ENCODE peak calls at places on chromosomes 7 and 10, in six cellular contexts. C is IMR-90, U is mesendoderm, T is neuronal stem cell, O is H1, B is trophoblast cell. J is an unnamed sample.

GRCh38 chr10:124685251-124685650 is 58.9 kb downstream of the FAM53B start:
- DNase-seq in C (no peak), U (no peak), T (no peak), O (no peak), B (no peak), J (no peak)

GRCh38 chr10:116490028-116490662 is 55.6 kb upstream of the PNLIP start:
- DNase-seq in C (peak; percentile 16), U (no peak), T (no peak), O (no peak), B (no peak), J (peak; percentile 25)

GRCh38 chr7:124120911-124121310 is 88.0 kb upstream of the TMEM229A start:
- DNase-seq in C (no peak), U (no peak), T (no peak), O (no peak), B (no peak), J (no peak)

GRCh38 chr7:28484276-28484675 is 72.0 kb downstream of the CREB5 start:
- DNase-seq in C (peak; percentile 18), U (no peak), T (no peak), O (no peak), B (no peak), J (no peak)

GRCh38 chr7:69743436-69743835 is 145.2 kb downstream of the AUTS2 start:
- DNase-seq in C (no peak), U (no peak), T (no peak), O (no peak), B (no peak), J (no peak)

GRCh38 chr7:81929386-81929785 is 159.5 kb upstream of the HGF start:
- DNase-seq in C (peak; percentile 73), U (no peak), T (no peak), O (no peak), B (no peak), J (peak; percentile 20)

GRCh38 chr7:71770269-71770907 is 638.4 kb downstream of the GALNT17 start:
- DNase-seq in C (no peak), U (no peak), T (no peak), O (no peak), B (no peak), J (no peak)

GRCh38 chr7:111357691-111358090 is 204.6 kb downstream of the IMMP2L start:
- DNase-seq in C (peak; percentile 56), U (no peak), T (no peak), O (no peak), B (peak; percentile 25), J (peak; percentile 49)

GRCh38 chr10:119253433-119254174 is 46.2 kb downstream of the GRK5 start:
- DNase-seq in C (peak; percentile 96), U (peak; percentile 91), T (no peak), O (no peak), B (peak; percentile 57), J (peak; percentile 98)

GRCh38 chr10:119254355-119254754 is 47.0 kb downstream of the GRK5 start:
- DNase-seq in C (no peak), U (no peak), T (no peak), O (no peak), B (no peak), J (no peak)

GRCh38 chr10:119251315-119251708 is 43.9 kb downstream of the GRK5 start:
- DNase-seq in C (peak; percentile 85), U (peak; percentile 43), T (no peak), O (no peak), B (no peak), J (peak; percentile 97)

GRCh38 chr10:119252051-119252465 is 44.7 kb downstream of the GRK5 start:
- DNase-seq in C (peak; percentile 37), U (no peak), T (no peak), O (no peak), B (no peak), J (peak; percentile 71)

DNA sequence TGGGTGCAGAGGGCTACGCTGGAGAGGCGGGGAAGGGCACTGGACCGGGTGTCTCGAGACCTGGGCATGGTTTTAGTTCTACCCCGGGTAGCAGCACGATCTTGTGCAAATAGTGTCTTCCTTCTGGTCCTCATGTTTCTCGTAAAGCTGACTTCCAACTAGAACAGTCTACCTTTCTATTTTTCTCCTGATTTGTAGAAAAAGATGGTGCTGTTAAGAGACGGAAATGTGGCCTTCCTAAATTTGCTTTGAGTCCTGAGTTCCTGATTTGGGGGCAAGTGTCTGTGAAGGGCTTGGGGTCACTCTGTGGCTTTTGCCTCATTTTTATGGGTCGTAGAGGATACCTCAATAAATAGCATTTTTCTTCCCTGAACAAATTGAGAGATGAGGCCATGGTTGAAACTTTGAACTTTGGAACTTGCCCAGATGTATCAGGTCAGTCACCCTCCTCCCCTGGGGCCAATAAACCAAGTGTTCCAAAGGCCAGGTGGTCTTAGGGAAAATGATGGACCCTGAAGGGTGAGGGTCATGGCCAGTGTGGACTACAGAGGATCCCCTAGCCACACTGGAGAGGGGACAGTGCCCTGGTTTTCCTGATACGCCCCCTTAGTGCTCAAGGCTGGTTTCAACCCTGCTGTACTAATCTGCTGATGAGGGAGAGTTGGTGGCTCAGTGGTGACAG is 45.2 kb downstream of the GRK5 start:
- DNase-seq in C (no peak), U (no peak), T (no peak), O (no peak), B (no peak), J (no peak)
- H3K4me3 ChIP-seq in C (no peak overlapping the region), U (no peak overlapping the region), T (no peak overlapping the region), O (no peak overlapping the region), B (no peak overlapping the region), J (no peak overlapping the region)

DNA sequence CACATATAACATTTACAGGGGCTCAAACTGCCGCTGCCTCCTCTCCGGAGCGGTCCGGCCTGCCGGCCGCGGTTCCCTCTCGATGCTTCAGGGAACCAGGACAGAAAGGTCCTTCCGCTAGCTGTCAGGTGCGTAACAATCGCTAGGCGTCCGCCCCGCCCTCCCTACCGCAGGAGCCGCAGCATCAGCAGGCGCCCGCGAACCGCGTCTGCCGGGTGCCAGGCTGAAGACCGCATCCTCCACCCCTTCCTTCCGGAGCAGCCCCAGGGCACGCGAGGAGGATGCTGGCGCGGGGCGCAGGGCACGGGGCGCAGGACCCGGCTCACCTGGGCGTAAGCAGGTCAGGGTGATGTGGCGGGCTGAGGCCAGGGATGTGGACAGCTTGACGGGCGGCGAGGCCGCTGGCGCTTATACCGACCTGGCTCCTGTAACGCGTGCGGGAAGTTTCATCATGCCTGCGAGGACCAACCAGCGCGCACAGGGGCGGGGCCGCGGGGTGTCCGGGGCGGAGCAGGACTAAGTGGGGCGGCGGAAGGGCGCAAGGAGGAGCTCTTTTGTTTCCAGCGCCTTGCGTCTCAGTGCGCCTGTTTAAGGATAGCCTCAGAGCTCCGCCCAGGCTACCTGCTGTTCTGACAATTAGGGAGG is at the start of gene ASNS:
- DNase-seq in C (peak; percentile 90), U (peak; percentile 98), T (peak; percentile 81), O (peak; percentile 86), B (peak; percentile 86), J (peak; percentile 90)
- H2BK5ac ChIP-seq in C (peak within 1 kb of the TSS; percentile 66), U (peak within 1 kb of the TSS; percentile 68), T (no peak within 1 kb of the TSS), O (peak within 1 kb of the TSS; percentile 99), B (no peak within 1 kb of the TSS), J (no peak within 1 kb of the TSS)

GRCh38 chr7:130107949-130108674 is 37.8 kb downstream of the KLHDC10 start:
- DNase-seq in C (no peak), U (no peak), T (no peak), O (no peak), B (peak; percentile 59), J (no peak)

GRCh38 chr7:130112078-130112477 is 41.7 kb downstream of the KLHDC10 start:
- DNase-seq in C (no peak), U (peak; percentile 3), T (no peak), O (no peak), B (no peak), J (no peak)

GRCh38 chr7:130113887-130114286 is 43.6 kb downstream of the KLHDC10 start:
- DNase-seq in C (no peak), U (no peak), T (no peak), O (no peak), B (peak; percentile 10), J (no peak)

GRCh38 chr7:130112662-130113425 is 42.5 kb downstream of the KLHDC10 start:
- DNase-seq in C (no peak), U (no peak), T (no peak), O (no peak), B (peak; percentile 20), J (no peak)

DNA sequence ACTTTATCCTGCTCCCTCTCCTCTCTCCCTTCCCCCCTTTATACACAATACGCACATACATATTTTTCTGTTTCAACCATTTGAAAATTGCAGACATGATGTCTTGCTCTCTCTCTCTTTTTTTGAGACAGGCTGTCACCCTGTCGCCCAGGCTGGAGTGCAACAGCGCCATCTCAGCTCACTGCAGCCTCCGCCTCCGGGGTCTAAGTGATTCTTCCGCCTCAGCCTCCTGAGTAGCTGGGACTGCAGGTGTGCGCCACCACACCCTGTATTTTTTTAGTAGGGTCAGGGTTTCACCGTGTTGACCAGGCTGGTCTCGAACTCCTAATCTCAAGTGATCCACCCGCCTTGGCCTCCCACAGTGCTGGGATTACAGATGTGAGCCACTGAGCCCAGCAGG is 38.5 kb downstream of the KLHDC10 start:
- DNase-seq in C (no peak), U (no peak), T (no peak), O (no peak), B (no peak), J (no peak)
- H3K79me1 ChIP-seq in C (peaks cover 10% of the 10 kb centered on the region), U (no peaks in the 10 kb centered on the region), T (no peaks in the 10 kb centered on the region), O (no peaks in the 10 kb centered on the region), B (no peaks in the 10 kb centered on the region), J (peaks cover 23% of the 10 kb centered on the region)

GRCh38 chr7:95686109-95686508 is 86.2 kb upstream of the DYNC1I1 start:
- DNase-seq in C (peak; percentile 39), U (peak; percentile 67), T (peak; percentile 14), O (no peak), B (peak; percentile 34), J (peak; percentile 74)

GRCh38 chr7:95684505-95684904 is 87.8 kb upstream of the DYNC1I1 start:
- DNase-seq in C (no peak), U (no peak), T (no peak), O (no peak), B (no peak), J (peak; percentile 50)

GRCh38 chr7:95687759-95688343 is 84.5 kb upstream of the DYNC1I1 start:
- DNase-seq in C (peak; percentile 26), U (peak; percentile 63), T (peak; percentile 14), O (no peak), B (peak; percentile 10), J (peak; percentile 59)

GRCh38 chr7:95682913-95683312 is 86.6 kb upstream of the PDK4 start:
- DNase-seq in C (no peak), U (no peak), T (no peak), O (no peak), B (no peak), J (no peak)

DNA sequence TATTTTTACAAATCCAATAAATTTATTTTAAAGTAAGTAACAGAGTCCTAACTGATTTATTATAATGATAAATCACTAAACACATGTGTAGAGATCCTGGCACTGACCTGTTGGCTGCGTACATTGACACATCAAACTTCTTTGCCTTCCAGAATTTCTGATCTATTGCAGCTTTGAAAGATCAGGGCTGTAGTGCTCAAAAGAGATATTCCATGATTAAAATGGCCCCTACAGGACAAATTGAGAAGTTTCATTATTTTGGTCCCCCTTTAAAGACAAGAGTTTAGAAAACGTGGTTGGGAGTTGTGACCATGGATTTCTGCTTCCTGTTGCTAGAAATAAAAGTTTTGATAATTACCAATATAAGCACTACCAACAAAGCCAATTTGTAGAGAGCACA is 87.7 kb upstream of the PDK4 start:
- DNase-seq in C (peak; percentile 30), U (peak; percentile 33), T (no peak), O (no peak), B (no peak), J (peak; percentile 52)
- H3K4me3 ChIP-seq in C (no peak overlapping the region), U (no peak overlapping the region), T (no peak overlapping the region), O (no peak overlapping the region), B (no peak overlapping the region), J (no peak overlapping the region)

GRCh38 chr10:4064489-4064888 is 279.5 kb upstream of the KLF6 start:
- DNase-seq in C (no peak), U (no peak), T (no peak), O (no peak), B (no peak), J (no peak)
- H2BK5ac ChIP-seq in C (no peak overlapping the region), U (no peak overlapping the region), T (no peak overlapping the region), O (no peak overlapping the region), B (no peak overlapping the region), J (no peak overlapping the region)